ENCODE peak calls at places on chromosomes 5 and 9, in five cellular contexts. E is neural progenitor cell, T is heart right ventricle, J is HL-60, P is MM.1S. C is an unnamed sample.

GRCh38 chr5:1300581-1301083 is 5.8 kb upstream of the TERT start:
- DNase-seq in E (no peak), T (no peak), J (no peak), P (no peak), C (no peak)

GRCh38 chr5:147439253-147439652 is 70.6 kb downstream of the DPYSL3 start:
- DNase-seq in E (no peak), T (no peak), J (no peak), P (no peak), C (no peak)

GRCh38 chr9:83220737-83221136 is 157.8 kb upstream of the RASEF start:
- DNase-seq in E (no peak), T (no peak), J (no peak), P (no peak), C (peak)

GRCh38 chr9:94199776-94200175 is 59.3 kb upstream of the ZNF169 start:
- DNase-seq in E (no peak), T (no peak), J (no peak), P (no peak), C (no peak)

GRCh38 chr5:122182491-122182921 is 53.2 kb downstream of the ZNF474 start:
- DNase-seq in E (peak), T (no peak), J (no peak), P (no peak), C (peak)

GRCh38 chr9:126346031-126346430 is 19.4 kb downstream of the MVB12B start:
- DNase-seq in E (no peak), T (no peak), J (no peak), P (no peak), C (no peak)

GRCh38 chr9:4620046-4620765 is 41.9 kb upstream of the PLPP6 start:
- DNase-seq in E (peak), T (no peak), J (peak), P (no peak), C (no peak)

GRCh38 chr9:113511856-113512761 is 48.6 kb downstream of the RGS3 start:
- DNase-seq in E (peak), T (no peak), J (peak), P (no peak), C (no peak)

GRCh38 chr5:24364711-24365110 is 280.1 kb downstream of the CDH10 start:
- DNase-seq in E (no peak), T (no peak), J (no peak), P (no peak), C (no peak)

GRCh38 chr9:38386319-38386895 is 6.1 kb upstream of the ALDH1B1 start:
- DNase-seq in E (no peak), T (no peak), J (no peak), P (no peak), C (no peak)

GRCh38 chr9:127788337-127789011 is 2.6 kb downstream of the CDK9 start:
- DNase-seq in E (no peak), T (no peak), J (no peak), P (peak), C (no peak)

GRCh38 chr5:2293906-2294305 is 411.2 kb upstream of the IRX4 start:
- DNase-seq in E (no peak), T (no peak), J (no peak), P (no peak), C (peak)

GRCh38 chr9:6194934-6195333 is 20.7 kb upstream of the IL33 start:
- DNase-seq in E (no peak), T (no peak), J (no peak), P (no peak), C (no peak)

GRCh38 chr9:7137040-7137439 is 379.3 kb downstream of the KDM4C start:
- DNase-seq in E (no peak), T (no peak), J (no peak), P (no peak), C (no peak)

GRCh38 chr9:136829981-136830885 is 12.0 kb upstream of the AJM1 start:
- DNase-seq in E (no peak), T (no peak), J (no peak), P (no peak), C (no peak)

GRCh38 chr9:127309715-127310114 is 45.1 kb downstream of the GARNL3 start:
- DNase-seq in E (no peak), T (no peak), J (no peak), P (no peak), C (no peak)

GRCh38 chr5:97735209-97735608 is 552.2 kb upstream of the RIOK2 start:
- DNase-seq in E (no peak), T (no peak), J (no peak), P (no peak), C (peak)

GRCh38 chr9:122053951-122054350 is 39.2 kb downstream of the TTLL11 start:
- DNase-seq in E (no peak), T (no peak), J (no peak), P (no peak), C (peak)

GRCh38 chr5:83036991-83037390 is 40.2 kb downstream of the TMEM167A start:
- DNase-seq in E (peak), T (no peak), J (no peak), P (no peak), C (no peak)

GRCh38 chr9:98808879-98809278 is 1.4 kb downstream of the GALNT12 start:
- DNase-seq in E (no peak), T (no peak), J (no peak), P (no peak), C (no peak)

GRCh38 chr9:105308448-105309412 is 64.3 kb downstream of the SLC44A1 start:
- DNase-seq in E (no peak), T (no peak), J (no peak), P (no peak), C (no peak)

GRCh38 chr5:147160923-147161663 is 73.7 kb upstream of the STK32A start:
- DNase-seq in E (no peak), T (no peak), J (no peak), P (no peak), C (no peak)

GRCh38 chr9:74642376-74642775 is 145.2 kb downstream of the RORB start:
- DNase-seq in E (no peak), T (no peak), J (no peak), P (no peak), C (no peak)

GRCh38 chr5:103120607-103121200 is 603 bp downstream of the PPIP5K2 start:
- DNase-seq in E (peak), T (no peak), J (peak), P (no peak), C (peak)

GRCh38 chr9:91948061-91948422 is 2.0 kb downstream of the ROR2 start:
- DNase-seq in E (peak), T (no peak), J (no peak), P (no peak), C (no peak)

GRCh38 chr9:76618762-76619161 is 145.5 kb upstream of the PCA3 start:
- DNase-seq in E (no peak), T (no peak), J (no peak), P (no peak), C (no peak)

GRCh38 chr5:62376064-62376463 is 27.6 kb downstream of the DIMT1 start:
- DNase-seq in E (no peak), T (no peak), J (no peak), P (no peak), C (peak)

GRCh38 chr5:142610176-142611001 is 75.5 kb downstream of the FGF1 start:
- DNase-seq in E (no peak), T (no peak), J (no peak), P (no peak), C (no peak)

GRCh38 chr9:127158995-127159801 is 36.8 kb upstream of the ANGPTL2 start:
- DNase-seq in E (peak), T (no peak), J (no peak), P (no peak), C (peak)

GRCh38 chr5:141815051-141815795 is 63.0 kb downstream of the PCDH1 start:
- DNase-seq in E (no peak), T (no peak), J (no peak), P (no peak), C (no peak)

GRCh38 chr9:70590264-70590646 is 175.8 kb upstream of the KLF9 start:
- DNase-seq in E (no peak), T (no peak), J (no peak), P (no peak), C (no peak)

GRCh38 chr9:136757328-136757727 is 715 bp downstream of the LCN8 start:
- DNase-seq in E (no peak), T (no peak), J (no peak), P (no peak), C (no peak)

GRCh38 chr9:89311346-89312153 is 555 bp downstream of the CKS2 start:
- DNase-seq in E (no peak), T (no peak), J (no peak), P (no peak), C (peak)

GRCh38 chr9:107638922-107639321 is 149.4 kb upstream of the KLF4 start:
- DNase-seq in E (peak), T (peak), J (peak), P (peak), C (no peak)

GRCh38 chr9:107639426-107639825 is 149.9 kb upstream of the KLF4 start:
- DNase-seq in E (no peak), T (no peak), J (no peak), P (peak), C (no peak)

GRCh38 chr9:107638496-107638895 is 148.9 kb upstream of the KLF4 start:
- DNase-seq in E (no peak), T (no peak), J (no peak), P (no peak), C (no peak)

GRCh38 chr9:107636596-107637405 is 147.2 kb upstream of the KLF4 start:
- DNase-seq in E (no peak), T (no peak), J (peak), P (no peak), C (no peak)

DNA sequence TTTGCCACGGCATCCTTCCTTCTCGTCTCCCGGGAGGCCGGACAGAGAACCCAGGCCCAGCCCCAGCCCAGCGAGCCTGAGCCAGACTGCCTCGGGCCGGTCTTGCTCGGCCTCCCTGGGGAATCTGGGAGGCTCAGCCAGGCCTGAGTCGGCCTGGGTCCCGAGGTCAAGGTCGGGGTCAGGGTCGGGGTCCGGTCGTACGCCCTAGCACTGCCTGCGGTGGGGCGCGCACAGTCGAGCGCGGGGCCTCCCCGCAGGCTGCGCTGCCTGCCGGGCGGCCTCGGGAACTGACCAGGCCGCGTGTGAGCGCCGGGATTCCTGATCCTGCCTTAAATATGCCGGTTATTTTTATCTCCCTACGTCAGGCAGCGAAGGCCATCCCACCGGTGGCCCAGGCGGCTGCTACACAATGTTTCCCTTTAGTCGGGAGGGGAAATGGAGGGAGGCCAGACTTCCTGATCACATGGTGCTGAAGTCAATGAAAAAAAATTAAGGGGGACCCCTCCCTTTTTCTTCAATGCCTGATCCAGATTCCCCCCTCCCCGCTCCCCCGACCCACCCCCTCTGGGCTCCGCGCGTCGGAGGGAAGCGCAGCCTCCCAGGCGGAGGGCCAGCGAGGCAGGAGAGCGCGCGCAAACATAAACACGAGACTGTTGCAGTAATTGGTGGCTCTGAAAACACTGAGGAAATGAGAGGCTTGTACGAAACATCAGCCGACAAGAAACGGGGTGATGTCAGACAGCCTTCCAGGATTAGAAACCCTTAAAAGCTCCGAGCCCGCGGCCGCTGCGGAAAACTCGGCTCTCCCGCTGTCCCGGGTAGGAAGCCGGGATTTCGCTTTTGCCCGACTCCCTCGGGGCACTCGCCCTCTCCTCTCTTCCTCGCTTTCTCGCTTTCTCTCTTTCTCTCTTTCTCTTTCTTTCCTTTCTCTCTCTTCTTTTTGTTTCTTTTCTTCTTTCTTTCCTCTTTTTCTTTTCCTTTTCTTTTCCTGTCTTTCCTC is 148.2 kb upstream of the KLF4 start:
- DNase-seq in E (peak), T (peak), J (no peak), P (peak), C (peak)
- TF ChIP-seq CTCF in E (no peak), T (peak), J (no peak), P (no peak), C (no peak)

DNA sequence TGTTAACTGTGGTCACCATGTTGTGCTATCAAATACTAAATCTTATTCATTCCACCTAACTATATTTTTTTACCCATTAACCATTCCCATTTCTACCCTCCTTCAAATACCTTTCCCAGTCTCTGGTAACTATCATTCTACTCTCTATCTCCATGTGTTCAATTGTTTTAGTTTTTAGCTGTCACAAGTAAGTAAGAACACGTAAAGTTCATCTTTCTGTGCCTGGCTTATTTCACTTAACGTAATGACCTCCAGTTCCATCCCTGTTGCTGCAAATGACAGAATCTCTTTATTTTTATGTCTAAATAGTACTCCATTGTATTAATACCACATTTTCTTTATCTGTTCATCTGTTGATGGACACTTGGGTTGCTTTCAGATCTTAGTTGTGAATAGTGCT is 485.1 kb upstream of the CD180 start:
- DNase-seq in E (no peak), T (no peak), J (no peak), P (no peak), C (no peak)
- H3K27ac ChIP-seq in E (no peak), T (no peak), J (no peak), P (no peak), C (no peak)

GRCh38 chr9:33816327-33817252 is at the start of gene UBE2R2:
- DNase-seq in E (peak), T (peak), J (peak), P (peak), C (peak)

GRCh38 chr9:33818832-33819500 is 2.0 kb downstream of the UBE2R2 start:
- DNase-seq in E (no peak), T (no peak), J (no peak), P (no peak), C (peak)

GRCh38 chr9:33815781-33816180 is 1.2 kb upstream of the UBE2R2 start:
- DNase-seq in E (no peak), T (no peak), J (no peak), P (no peak), C (no peak)

GRCh38 chr9:33818167-33818831 is 1.3 kb downstream of the UBE2R2 start:
- DNase-seq in E (no peak), T (peak), J (no peak), P (no peak), C (no peak)

DNA sequence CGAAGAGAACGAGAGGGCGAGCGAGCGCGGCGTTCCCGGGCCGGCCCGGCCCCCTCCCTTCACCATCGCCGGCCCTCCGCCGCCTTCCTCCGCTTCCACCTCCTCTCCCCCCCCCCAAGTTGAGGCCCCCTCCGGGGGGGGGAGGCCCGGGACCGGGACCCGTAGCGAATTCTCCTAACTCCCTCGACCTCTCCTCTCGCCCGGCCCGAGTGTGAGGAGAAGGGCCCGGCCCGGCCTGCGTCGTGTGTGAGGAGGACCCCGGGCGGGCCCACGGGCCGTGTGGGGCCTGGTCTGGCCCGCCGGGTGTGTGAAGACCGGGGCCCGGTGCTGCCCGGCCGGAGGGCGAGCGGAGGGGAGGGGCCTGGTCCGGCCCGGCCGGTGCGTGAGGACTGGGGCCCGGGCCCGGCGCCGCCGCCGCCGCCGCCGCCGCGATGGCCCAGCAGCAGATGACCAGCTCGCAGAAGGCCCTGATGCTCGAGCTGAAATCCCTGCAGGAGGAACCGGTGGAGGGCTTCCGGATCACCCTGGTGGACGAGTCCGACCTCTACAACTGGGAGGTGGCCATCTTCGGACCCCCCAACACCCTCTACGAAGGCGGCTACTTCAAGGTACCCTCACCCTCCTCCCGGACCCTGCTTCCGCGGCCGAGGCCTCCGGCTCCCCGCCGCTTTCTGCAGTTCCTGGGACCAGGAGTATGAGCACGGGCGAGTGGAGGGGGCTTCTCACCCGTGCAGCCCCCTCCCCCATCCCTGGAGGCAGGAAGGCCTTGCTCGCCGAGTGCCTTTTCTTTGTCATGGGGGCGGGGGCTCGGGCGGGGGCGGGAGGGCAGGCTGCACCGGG is 587 bp downstream of the UBE2R2 start:
- DNase-seq in E (peak), T (peak), J (peak), P (peak), C (peak)
- TF ChIP-seq CTCF in E (peak), T (peak), J (no peak), P (no peak), C (peak)

DNA sequence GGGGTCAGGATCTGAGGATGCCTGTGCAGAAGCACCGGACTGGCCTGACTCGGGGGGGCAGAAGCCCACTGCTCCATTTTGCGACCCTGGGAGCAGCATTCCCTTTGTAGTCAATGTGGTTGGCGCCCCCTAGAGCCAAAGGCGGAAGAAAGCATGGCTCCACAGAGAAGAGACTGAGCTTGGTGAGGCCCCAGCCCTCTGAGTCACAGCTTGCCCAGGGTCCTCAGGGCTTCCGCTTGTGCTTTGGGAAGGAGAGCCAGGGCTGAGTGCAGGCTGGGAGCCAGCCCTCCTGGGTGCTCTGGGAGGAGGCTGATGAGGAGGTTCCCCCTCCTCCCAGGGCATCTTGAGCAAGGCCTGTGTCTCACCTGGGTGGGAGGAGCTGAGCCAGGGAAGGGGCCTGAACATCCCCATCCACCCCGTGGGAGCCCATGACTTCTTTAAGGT is 5.5 kb upstream of the AQP3 start:
- DNase-seq in E (peak), T (no peak), J (peak), P (no peak), C (peak)
- H3K27ac ChIP-seq in E (no peak), T (no peak), J (no peak), P (peak), C (peak)

DNA sequence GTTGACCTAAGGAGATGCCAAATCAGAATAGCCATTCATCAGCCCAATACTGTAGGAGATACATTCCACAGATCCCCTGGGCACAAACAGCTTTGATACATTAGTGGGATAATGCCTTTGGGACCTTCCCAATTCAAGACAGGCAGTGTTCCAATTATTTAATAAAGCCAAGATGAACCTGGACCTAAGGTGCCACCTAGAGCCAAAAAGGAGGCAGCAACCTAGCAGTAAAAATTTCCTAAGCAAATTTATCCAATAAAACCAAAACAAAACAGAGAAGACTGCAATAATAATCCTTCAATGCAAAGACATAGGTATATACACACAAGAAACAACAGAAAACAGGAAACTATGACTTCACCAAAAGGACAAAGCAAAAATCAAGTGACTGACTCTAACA is 253.0 kb downstream of the HINT1 start:
- DNase-seq in E (peak), T (no peak), J (no peak), P (no peak), C (peak)
- TF ChIP-seq CTCF in E (peak), T (no peak), J (no peak), P (no peak), C (no peak)

DNA sequence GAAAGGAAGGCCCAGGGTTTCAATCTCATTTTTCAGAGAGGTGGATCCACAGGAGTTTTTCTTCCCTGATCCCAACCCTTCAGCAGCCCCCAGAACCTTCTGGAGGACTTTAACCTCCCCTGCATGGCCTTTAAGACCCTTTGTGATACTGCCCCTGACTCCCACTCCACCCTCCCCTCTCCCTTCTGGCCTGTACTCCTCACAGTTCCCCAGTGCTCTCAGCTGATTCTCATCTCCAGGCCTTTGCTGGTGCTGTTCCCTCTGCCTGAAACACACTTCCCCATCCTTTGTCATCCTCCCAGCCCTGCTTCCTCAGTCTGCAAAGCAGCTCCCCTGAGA is 18.5 kb downstream of the NEURL1B start:
- DNase-seq in E (no peak), T (no peak), J (no peak), P (no peak), C (no peak)
- H3K27ac ChIP-seq in E (peak), T (peak), J (no peak), P (no peak), C (peak)

C was measured in RWPE1.